ENCODE peak calls at places on chromosomes 6 and 20, in ten cellular contexts. H is cardiac muscle cell, O is ascending aorta, B is ovary, G is tibial artery, M is heart right ventricle, S is left ventricle myocardium inferior, Z is neural progenitor cell, E is prostate gland, D is Peyer's patch. Q is an unnamed sample.

GRCh38 chr6:135158397-135158796 is 22.7 kb upstream of the MYB start:
- DNase-seq in G (no peak), M (no peak), Z (no peak), D (no peak), H (no peak), B (no peak), O (no peak), S (no peak), E (no peak), Q (no peak)

GRCh38 chr20:63791497-63792156 is 39.4 kb downstream of the ZBTB46 start:
- DNase-seq in D (no peak), H (peak; percentile 6), G (no peak), B (peak; percentile 82), Z (no peak), E (no peak), M (peak; percentile 64), O (no peak), S (peak; percentile 67), Q (peak; percentile 81)

GRCh38 chr20:51596656-51597388 is 54.3 kb upstream of the NFATC2 start:
- DNase-seq in Z (no peak), B (no peak), O (no peak), S (no peak), D (no peak), G (no peak), M (no peak), H (no peak), E (no peak), Q (no peak)

GRCh38 chr6:146289816-146290588 is 253.6 kb upstream of the RAB32 start:
- DNase-seq in M (peak; percentile 21), E (no peak), S (no peak), Z (no peak), H (peak; percentile 86), G (no peak), O (no peak), D (no peak), B (no peak), Q (peak; percentile 10)

GRCh38 chr6:128464790-128465189 is 55.6 kb downstream of the PTPRK start:
- DNase-seq in D (no peak), O (no peak), H (peak; percentile 17), S (no peak), Z (no peak), M (no peak), G (no peak), E (no peak), B (no peak), Q (no peak)

GRCh38 chr6:50791900-50792508 is 26.7 kb upstream of the TFAP2B start:
- DNase-seq in B (no peak), D (no peak), E (no peak), H (peak; percentile 46), M (no peak), O (no peak), S (no peak), Z (peak; percentile 79), G (no peak), Q (no peak)

GRCh38 chr6:155447949-155448348 is 7.7 kb downstream of the NOX3 start:
- DNase-seq in E (no peak), O (no peak), B (no peak), D (no peak), M (no peak), G (no peak), S (no peak), Z (no peak), H (no peak), Q (no peak)

GRCh38 chr6:149071997-149072396 is 245.5 kb upstream of the TAB2 start:
- DNase-seq in O (no peak), B (no peak), E (no peak), Z (no peak), M (no peak), H (no peak), G (no peak), S (no peak), D (no peak), Q (no peak)

GRCh38 chr20:35562541-35563110 is 20.7 kb downstream of the ERGIC3 start:
- DNase-seq in O (no peak), Z (no peak), S (no peak), B (peak; percentile 17), E (no peak), D (no peak), H (no peak), M (no peak), G (no peak), Q (no peak)

GRCh38 chr20:35561268-35561667 is 19.4 kb downstream of the ERGIC3 start:
- DNase-seq in D (peak; percentile 24), S (no peak), E (no peak), Z (peak; percentile 77), G (no peak), M (no peak), O (no peak), B (peak; percentile 18), H (peak; percentile 40), Q (no peak)

GRCh38 chr20:35560105-35560511 is 18.2 kb downstream of the ERGIC3 start:
- DNase-seq in S (no peak), O (no peak), D (no peak), M (no peak), E (no peak), G (no peak), H (no peak), Z (no peak), B (no peak), Q (no peak)

GRCh38 chr20:35560541-35560940 is 18.7 kb downstream of the ERGIC3 start:
- DNase-seq in S (no peak), M (no peak), E (no peak), G (no peak), B (no peak), Z (no peak), D (no peak), H (no peak), O (no peak), Q (no peak)

GRCh38 chr20:35561671-35562070 is 19.8 kb downstream of the ERGIC3 start:
- DNase-seq in G (no peak), M (no peak), H (no peak), Z (no peak), D (no peak), B (peak; percentile 5), O (no peak), E (no peak), S (no peak), Q (no peak)
- TF ChIP-seq CTCF in G (no peak), M (no peak), H (no peak), Z (no peak), D (no peak), B (no peak), O (no peak), E (no peak), S (no peak), Q (no peak)

GRCh38 chr20:49272654-49273053 is 5.2 kb downstream of the ZNFX1 start:
- DNase-seq in E (no peak), Z (no peak), O (no peak), G (no peak), D (no peak), H (no peak), M (no peak), S (no peak), B (no peak), Q (no peak)

GRCh38 chr20:49267327-49267726 is 10.5 kb downstream of the ZNFX1 start:
- DNase-seq in O (no peak), M (no peak), D (no peak), S (no peak), E (no peak), H (no peak), Z (no peak), G (no peak), B (no peak), Q (no peak)

GRCh38 chr20:49270736-49271135 is 7.1 kb downstream of the ZNFX1 start:
- DNase-seq in O (no peak), M (no peak), S (no peak), B (no peak), G (no peak), D (no peak), H (no peak), E (no peak), Z (no peak), Q (no peak)

GRCh38 chr20:49270177-49270576 is 7.7 kb downstream of the ZNFX1 start:
- DNase-seq in S (no peak), O (no peak), Z (no peak), G (no peak), M (no peak), B (no peak), H (peak; percentile 59), E (no peak), D (no peak), Q (no peak)

GRCh38 chr20:49268600-49269365 is 9.1 kb downstream of the ZNFX1 start:
- DNase-seq in M (no peak), E (no peak), B (no peak), H (peak; percentile 49), O (no peak), G (no peak), D (no peak), S (no peak), Z (no peak), Q (no peak)
- H3K4me3 ChIP-seq in M (no peak overlapping the region), E (no peak overlapping the region), B (no peak overlapping the region), H (no peak overlapping the region), O (peak overlapping the region; percentile 10), G (no peak overlapping the region), D (no peak overlapping the region), S (peak overlapping the region; percentile 39), Z (no peak overlapping the region), Q (peak overlapping the region; percentile 8)

GRCh38 chr6:19697744-19698290 is 139.4 kb upstream of the ID4 start:
- DNase-seq in Z (no peak), O (no peak), E (no peak), S (no peak), M (no peak), D (no peak), G (no peak), B (no peak), H (peak; percentile 58), Q (no peak)

GRCh38 chr6:19705606-19706005 is 131.6 kb upstream of the ID4 start:
- DNase-seq in B (no peak), O (no peak), D (no peak), Z (no peak), M (no peak), G (no peak), H (no peak), E (no peak), S (no peak), Q (no peak)

GRCh38 chr6:19694697-19695096 is 142.5 kb upstream of the ID4 start:
- DNase-seq in H (no peak), S (no peak), D (no peak), Z (peak; percentile 19), O (no peak), E (no peak), G (no peak), B (no peak), M (no peak), Q (no peak)

GRCh38 chr6:19699990-19700389 is 137.2 kb upstream of the ID4 start:
- DNase-seq in H (no peak), D (no peak), Z (no peak), M (no peak), B (no peak), E (no peak), S (no peak), O (no peak), G (no peak), Q (no peak)
- H3K4me1 ChIP-seq in H (peaks cover 7% of the 10 kb centered on the region), D (no peaks in the 10 kb centered on the region), Z (no peaks in the 10 kb centered on the region), M (no peaks in the 10 kb centered on the region), B (no peaks in the 10 kb centered on the region), E (no peaks in the 10 kb centered on the region), S (no peaks in the 10 kb centered on the region), O (no peaks in the 10 kb centered on the region), G (no peaks in the 10 kb centered on the region), Q (no peaks in the 10 kb centered on the region)

DNA sequence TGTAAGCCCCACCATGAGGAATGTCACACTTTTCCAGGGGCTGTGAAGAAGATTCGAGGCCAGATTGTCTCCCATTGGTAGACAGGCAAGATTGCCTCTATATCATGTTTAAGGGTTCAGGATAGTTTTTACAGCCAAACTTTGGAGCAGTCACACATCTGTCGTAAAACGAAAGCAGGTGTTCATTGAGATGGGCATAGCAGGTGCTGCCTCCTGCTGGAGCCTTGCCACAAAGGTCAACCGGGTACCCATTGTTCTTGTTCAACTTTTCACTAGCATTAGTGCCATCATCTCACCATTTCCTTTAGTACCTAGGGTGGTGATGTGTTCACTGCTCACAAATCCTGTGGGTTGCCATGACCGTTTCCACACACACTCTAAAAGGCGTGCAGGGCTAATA is 198.3 kb downstream of the HTR1B start:
- DNase-seq in D (no peak), M (no peak), S (no peak), G (no peak), H (no peak), O (no peak), E (no peak), Z (no peak), B (no peak), Q (no peak)
- TF ChIP-seq CTCF in D (no peak), M (no peak), S (no peak), G (no peak), H (no peak), O (no peak), E (no peak), Z (peak; percentile 39), B (no peak), Q (no peak)